ENCODE peak calls at places on chromosomes 13 and 19, in nine cellular contexts. One of them, this sample, is unnamed.
A peak's percentile ranks its signal among the peaks of the same experiment; 100 is the strongest.

GRCh38 chr13:114032121-114032799 is 58.4 kb upstream of the C13orf46 start:
- DNase-seq in stimulated activated CD4-positive, alpha-beta T cell treated with anti-CD3 and anti-CD28 coated beads, TNF-alpha, amount 100 ng/mL, for 24 hours: no peak
- DNase-seq in ascending aorta: no peak
- DNase-seq in stimulated activated CD8-positive, alpha-beta memory T cell treated with anti-CD3 and anti-CD28 coated beads, Interleukin-4, amount 100 ng/mL, for 24 hours: no peak
- DNase-seq in activated B cell treated with CpG ODN at 0.5 μM for 24 hours: no peak
- DNase-seq in globus pallidus: no peak
- DNase-seq in CD4-positive, CD25-positive, alpha-beta regulatory T cell: no peak
- DNase-seq in GM04504: no peak
- DNase-seq in NCI-H2029: no peak
- DNase-seq in this sample: no peak

GRCh38 chr19:20367811-20368294 is 197.7 kb downstream of the ZNF737 start:
- DNase-seq in stimulated activated CD4-positive, alpha-beta T cell treated with anti-CD3 and anti-CD28 coated beads, TNF-alpha, amount 100 ng/mL, for 24 hours: no peak
- DNase-seq in ascending aorta: no peak
- DNase-seq in stimulated activated CD8-positive, alpha-beta memory T cell treated with anti-CD3 and anti-CD28 coated beads, Interleukin-4, amount 100 ng/mL, for 24 hours: no peak
- DNase-seq in activated B cell treated with CpG ODN at 0.5 μM for 24 hours: no peak
- DNase-seq in globus pallidus: no peak
- DNase-seq in CD4-positive, CD25-positive, alpha-beta regulatory T cell: no peak
- DNase-seq in GM04504: no peak
- DNase-seq in NCI-H2029: no peak
- DNase-seq in this sample: no peak

GRCh38 chr19:7894612-7895309 is 6.5 kb downstream of the LRRC8E start:
- DNase-seq in stimulated activated CD4-positive, alpha-beta T cell treated with anti-CD3 and anti-CD28 coated beads, TNF-alpha, amount 100 ng/mL, for 24 hours: no peak
- DNase-seq in ascending aorta: no peak
- DNase-seq in stimulated activated CD8-positive, alpha-beta memory T cell treated with anti-CD3 and anti-CD28 coated beads, Interleukin-4, amount 100 ng/mL, for 24 hours: no peak
- DNase-seq in activated B cell treated with CpG ODN at 0.5 μM for 24 hours: no peak
- DNase-seq in globus pallidus: no peak
- DNase-seq in CD4-positive, CD25-positive, alpha-beta regulatory T cell: no peak
- DNase-seq in GM04504: no peak
- DNase-seq in NCI-H2029: no peak
- DNase-seq in this sample: no peak

GRCh38 chr13:21949818-21950429 is 279.1 kb downstream of the FGF9 start:
- DNase-seq in stimulated activated CD4-positive, alpha-beta T cell treated with anti-CD3 and anti-CD28 coated beads, TNF-alpha, amount 100 ng/mL, for 24 hours: no peak
- DNase-seq in ascending aorta: no peak
- DNase-seq in stimulated activated CD8-positive, alpha-beta memory T cell treated with anti-CD3 and anti-CD28 coated beads, Interleukin-4, amount 100 ng/mL, for 24 hours: no peak
- DNase-seq in activated B cell treated with CpG ODN at 0.5 μM for 24 hours: no peak
- DNase-seq in globus pallidus: no peak
- DNase-seq in CD4-positive, CD25-positive, alpha-beta regulatory T cell: no peak
- DNase-seq in GM04504: no peak
- DNase-seq in NCI-H2029: peak; percentile 60
- DNase-seq in this sample: no peak

GRCh38 chr19:29393915-29394460 is 131.8 kb upstream of the VSTM2B start:
- DNase-seq in stimulated activated CD4-positive, alpha-beta T cell treated with anti-CD3 and anti-CD28 coated beads, TNF-alpha, amount 100 ng/mL, for 24 hours: no peak
- DNase-seq in ascending aorta: no peak
- DNase-seq in stimulated activated CD8-positive, alpha-beta memory T cell treated with anti-CD3 and anti-CD28 coated beads, Interleukin-4, amount 100 ng/mL, for 24 hours: no peak
- DNase-seq in activated B cell treated with CpG ODN at 0.5 μM for 24 hours: no peak
- DNase-seq in globus pallidus: no peak
- DNase-seq in CD4-positive, CD25-positive, alpha-beta regulatory T cell: no peak
- DNase-seq in GM04504: no peak
- DNase-seq in NCI-H2029: no peak
- DNase-seq in this sample: no peak

GRCh38 chr13:110618167-110618566 is 2.8 kb downstream of the NAXD start:
- DNase-seq in stimulated activated CD4-positive, alpha-beta T cell treated with anti-CD3 and anti-CD28 coated beads, TNF-alpha, amount 100 ng/mL, for 24 hours: no peak
- DNase-seq in ascending aorta: no peak
- DNase-seq in stimulated activated CD8-positive, alpha-beta memory T cell treated with anti-CD3 and anti-CD28 coated beads, Interleukin-4, amount 100 ng/mL, for 24 hours: no peak
- DNase-seq in activated B cell treated with CpG ODN at 0.5 μM for 24 hours: no peak
- DNase-seq in globus pallidus: no peak
- DNase-seq in CD4-positive, CD25-positive, alpha-beta regulatory T cell: no peak
- DNase-seq in GM04504: no peak
- DNase-seq in NCI-H2029: no peak
- DNase-seq in this sample: no peak

GRCh38 chr13:29935309-29935981 is 85.0 kb upstream of the UBL3 start:
- DNase-seq in stimulated activated CD4-positive, alpha-beta T cell treated with anti-CD3 and anti-CD28 coated beads, TNF-alpha, amount 100 ng/mL, for 24 hours: peak; percentile 39
- DNase-seq in ascending aorta: no peak
- DNase-seq in stimulated activated CD8-positive, alpha-beta memory T cell treated with anti-CD3 and anti-CD28 coated beads, Interleukin-4, amount 100 ng/mL, for 24 hours: peak; percentile 45
- DNase-seq in activated B cell treated with CpG ODN at 0.5 μM for 24 hours: no peak
- DNase-seq in globus pallidus: no peak
- DNase-seq in CD4-positive, CD25-positive, alpha-beta regulatory T cell: peak; percentile 41
- DNase-seq in GM04504: no peak
- DNase-seq in NCI-H2029: no peak
- DNase-seq in this sample: peak; percentile 74

GRCh38 chr19:4302238-4302630 is at the start of gene TMIGD2:
- DNase-seq in stimulated activated CD4-positive, alpha-beta T cell treated with anti-CD3 and anti-CD28 coated beads, TNF-alpha, amount 100 ng/mL, for 24 hours: no peak
- DNase-seq in ascending aorta: no peak
- DNase-seq in stimulated activated CD8-positive, alpha-beta memory T cell treated with anti-CD3 and anti-CD28 coated beads, Interleukin-4, amount 100 ng/mL, for 24 hours: no peak
- DNase-seq in activated B cell treated with CpG ODN at 0.5 μM for 24 hours: no peak
- DNase-seq in globus pallidus: no peak
- DNase-seq in CD4-positive, CD25-positive, alpha-beta regulatory T cell: no peak
- DNase-seq in GM04504: no peak
- DNase-seq in NCI-H2029: no peak
- DNase-seq in this sample: no peak

GRCh38 chr13:34085199-34085598 is 267.2 kb downstream of the RFC3 start:
- DNase-seq in stimulated activated CD4-positive, alpha-beta T cell treated with anti-CD3 and anti-CD28 coated beads, TNF-alpha, amount 100 ng/mL, for 24 hours: no peak
- DNase-seq in ascending aorta: no peak
- DNase-seq in stimulated activated CD8-positive, alpha-beta memory T cell treated with anti-CD3 and anti-CD28 coated beads, Interleukin-4, amount 100 ng/mL, for 24 hours: no peak
- DNase-seq in activated B cell treated with CpG ODN at 0.5 μM for 24 hours: no peak
- DNase-seq in globus pallidus: no peak
- DNase-seq in CD4-positive, CD25-positive, alpha-beta regulatory T cell: no peak
- DNase-seq in GM04504: no peak
- DNase-seq in NCI-H2029: no peak
- DNase-seq in this sample: no peak

GRCh38 chr19:17687141-17687856 is 855 bp downstream of the UNC13A start:
- DNase-seq in stimulated activated CD4-positive, alpha-beta T cell treated with anti-CD3 and anti-CD28 coated beads, TNF-alpha, amount 100 ng/mL, for 24 hours: no peak
- DNase-seq in ascending aorta: no peak
- DNase-seq in stimulated activated CD8-positive, alpha-beta memory T cell treated with anti-CD3 and anti-CD28 coated beads, Interleukin-4, amount 100 ng/mL, for 24 hours: no peak
- DNase-seq in activated B cell treated with CpG ODN at 0.5 μM for 24 hours: no peak
- DNase-seq in globus pallidus: no peak
- DNase-seq in CD4-positive, CD25-positive, alpha-beta regulatory T cell: no peak
- DNase-seq in GM04504: no peak
- DNase-seq in NCI-H2029: no peak
- DNase-seq in this sample: no peak

GRCh38 chr13:105406551-105406950 is 1128.9 kb downstream of the EFNB2 start:
- DNase-seq in stimulated activated CD4-positive, alpha-beta T cell treated with anti-CD3 and anti-CD28 coated beads, TNF-alpha, amount 100 ng/mL, for 24 hours: no peak
- DNase-seq in ascending aorta: no peak
- DNase-seq in stimulated activated CD8-positive, alpha-beta memory T cell treated with anti-CD3 and anti-CD28 coated beads, Interleukin-4, amount 100 ng/mL, for 24 hours: no peak
- DNase-seq in activated B cell treated with CpG ODN at 0.5 μM for 24 hours: no peak
- DNase-seq in globus pallidus: no peak
- DNase-seq in CD4-positive, CD25-positive, alpha-beta regulatory T cell: no peak
- DNase-seq in GM04504: no peak
- DNase-seq in NCI-H2029: no peak
- DNase-seq in this sample: no peak

GRCh38 chr19:32296694-32297093 is 48.7 kb upstream of the ZNF507 start:
- DNase-seq in stimulated activated CD4-positive, alpha-beta T cell treated with anti-CD3 and anti-CD28 coated beads, TNF-alpha, amount 100 ng/mL, for 24 hours: no peak
- DNase-seq in ascending aorta: no peak
- DNase-seq in stimulated activated CD8-positive, alpha-beta memory T cell treated with anti-CD3 and anti-CD28 coated beads, Interleukin-4, amount 100 ng/mL, for 24 hours: no peak
- DNase-seq in activated B cell treated with CpG ODN at 0.5 μM for 24 hours: no peak
- DNase-seq in globus pallidus: no peak
- DNase-seq in CD4-positive, CD25-positive, alpha-beta regulatory T cell: no peak
- DNase-seq in GM04504: no peak
- DNase-seq in NCI-H2029: no peak
- DNase-seq in this sample: no peak

GRCh38 chr19:47813304-47813994 is 8.3 kb upstream of the CRX start:
- DNase-seq in stimulated activated CD4-positive, alpha-beta T cell treated with anti-CD3 and anti-CD28 coated beads, TNF-alpha, amount 100 ng/mL, for 24 hours: peak; percentile 64
- DNase-seq in ascending aorta: no peak
- DNase-seq in stimulated activated CD8-positive, alpha-beta memory T cell treated with anti-CD3 and anti-CD28 coated beads, Interleukin-4, amount 100 ng/mL, for 24 hours: peak; percentile 78
- DNase-seq in activated B cell treated with CpG ODN at 0.5 μM for 24 hours: peak; percentile 52
- DNase-seq in globus pallidus: peak; percentile 6
- DNase-seq in CD4-positive, CD25-positive, alpha-beta regulatory T cell: peak; percentile 57
- DNase-seq in GM04504: peak; percentile 12
- DNase-seq in NCI-H2029: peak; percentile 41
- DNase-seq in this sample: no peak

GRCh38 chr19:10701955-10702307 is 692 bp downstream of the QTRT1 start:
- DNase-seq in stimulated activated CD4-positive, alpha-beta T cell treated with anti-CD3 and anti-CD28 coated beads, TNF-alpha, amount 100 ng/mL, for 24 hours: peak; percentile 9
- DNase-seq in ascending aorta: no peak
- DNase-seq in stimulated activated CD8-positive, alpha-beta memory T cell treated with anti-CD3 and anti-CD28 coated beads, Interleukin-4, amount 100 ng/mL, for 24 hours: no peak
- DNase-seq in activated B cell treated with CpG ODN at 0.5 μM for 24 hours: peak; percentile 31
- DNase-seq in globus pallidus: no peak
- DNase-seq in CD4-positive, CD25-positive, alpha-beta regulatory T cell: no peak
- DNase-seq in GM04504: no peak
- DNase-seq in NCI-H2029: no peak
- DNase-seq in this sample: no peak

GRCh38 chr19:55676384-55676783 is 1.4 kb downstream of the EPN1 start:
- DNase-seq in stimulated activated CD4-positive, alpha-beta T cell treated with anti-CD3 and anti-CD28 coated beads, TNF-alpha, amount 100 ng/mL, for 24 hours: no peak
- DNase-seq in ascending aorta: no peak
- DNase-seq in stimulated activated CD8-positive, alpha-beta memory T cell treated with anti-CD3 and anti-CD28 coated beads, Interleukin-4, amount 100 ng/mL, for 24 hours: no peak
- DNase-seq in activated B cell treated with CpG ODN at 0.5 μM for 24 hours: no peak
- DNase-seq in globus pallidus: no peak
- DNase-seq in CD4-positive, CD25-positive, alpha-beta regulatory T cell: no peak
- DNase-seq in GM04504: no peak
- DNase-seq in NCI-H2029: no peak
- DNase-seq in this sample: no peak

GRCh38 chr19:42066075-42066754 is 3.8 kb downstream of the GRIK5 start:
- DNase-seq in stimulated activated CD4-positive, alpha-beta T cell treated with anti-CD3 and anti-CD28 coated beads, TNF-alpha, amount 100 ng/mL, for 24 hours: no peak
- DNase-seq in ascending aorta: no peak
- DNase-seq in stimulated activated CD8-positive, alpha-beta memory T cell treated with anti-CD3 and anti-CD28 coated beads, Interleukin-4, amount 100 ng/mL, for 24 hours: no peak
- DNase-seq in activated B cell treated with CpG ODN at 0.5 μM for 24 hours: no peak
- DNase-seq in globus pallidus: no peak
- DNase-seq in CD4-positive, CD25-positive, alpha-beta regulatory T cell: no peak
- DNase-seq in GM04504: no peak
- DNase-seq in NCI-H2029: peak; percentile 13
- DNase-seq in this sample: no peak

GRCh38 chr19:18735324-18735723 is 51.8 kb downstream of the CRTC1 start:
- DNase-seq in stimulated activated CD4-positive, alpha-beta T cell treated with anti-CD3 and anti-CD28 coated beads, TNF-alpha, amount 100 ng/mL, for 24 hours: no peak
- DNase-seq in ascending aorta: no peak
- DNase-seq in stimulated activated CD8-positive, alpha-beta memory T cell treated with anti-CD3 and anti-CD28 coated beads, Interleukin-4, amount 100 ng/mL, for 24 hours: no peak
- DNase-seq in activated B cell treated with CpG ODN at 0.5 μM for 24 hours: no peak
- DNase-seq in globus pallidus: no peak
- DNase-seq in CD4-positive, CD25-positive, alpha-beta regulatory T cell: no peak
- DNase-seq in GM04504: no peak
- DNase-seq in NCI-H2029: no peak
- DNase-seq in this sample: no peak

GRCh38 chr19:22945560-22945959 is 57.4 kb downstream of the ZNF728 start:
- DNase-seq in stimulated activated CD4-positive, alpha-beta T cell treated with anti-CD3 and anti-CD28 coated beads, TNF-alpha, amount 100 ng/mL, for 24 hours: no peak
- DNase-seq in ascending aorta: no peak
- DNase-seq in stimulated activated CD8-positive, alpha-beta memory T cell treated with anti-CD3 and anti-CD28 coated beads, Interleukin-4, amount 100 ng/mL, for 24 hours: no peak
- DNase-seq in activated B cell treated with CpG ODN at 0.5 μM for 24 hours: no peak
- DNase-seq in globus pallidus: no peak
- DNase-seq in CD4-positive, CD25-positive, alpha-beta regulatory T cell: no peak
- DNase-seq in GM04504: no peak
- DNase-seq in NCI-H2029: no peak
- DNase-seq in this sample: no peak

GRCh38 chr13:80177327-80177726 is 163.6 kb downstream of the SPRY2 start:
- DNase-seq in stimulated activated CD4-positive, alpha-beta T cell treated with anti-CD3 and anti-CD28 coated beads, TNF-alpha, amount 100 ng/mL, for 24 hours: no peak
- DNase-seq in ascending aorta: no peak
- DNase-seq in stimulated activated CD8-positive, alpha-beta memory T cell treated with anti-CD3 and anti-CD28 coated beads, Interleukin-4, amount 100 ng/mL, for 24 hours: no peak
- DNase-seq in activated B cell treated with CpG ODN at 0.5 μM for 24 hours: no peak
- DNase-seq in globus pallidus: no peak
- DNase-seq in CD4-positive, CD25-positive, alpha-beta regulatory T cell: no peak
- DNase-seq in GM04504: no peak
- DNase-seq in NCI-H2029: no peak
- DNase-seq in this sample: no peak

GRCh38 chr19:13430790-13431582 is 75.3 kb downstream of the CACNA1A start:
- DNase-seq in stimulated activated CD4-positive, alpha-beta T cell treated with anti-CD3 and anti-CD28 coated beads, TNF-alpha, amount 100 ng/mL, for 24 hours: peak; percentile 21
- DNase-seq in ascending aorta: no peak
- DNase-seq in stimulated activated CD8-positive, alpha-beta memory T cell treated with anti-CD3 and anti-CD28 coated beads, Interleukin-4, amount 100 ng/mL, for 24 hours: peak; percentile 27
- DNase-seq in activated B cell treated with CpG ODN at 0.5 μM for 24 hours: peak; percentile 22
- DNase-seq in globus pallidus: no peak
- DNase-seq in CD4-positive, CD25-positive, alpha-beta regulatory T cell: peak; percentile 1
- DNase-seq in GM04504: peak; percentile 14
- DNase-seq in NCI-H2029: peak; percentile 9
- DNase-seq in this sample: no peak

GRCh38 chr19:5343848-5344247 is 3.2 kb upstream of the PTPRS start:
- DNase-seq in stimulated activated CD4-positive, alpha-beta T cell treated with anti-CD3 and anti-CD28 coated beads, TNF-alpha, amount 100 ng/mL, for 24 hours: no peak
- DNase-seq in ascending aorta: no peak
- DNase-seq in stimulated activated CD8-positive, alpha-beta memory T cell treated with anti-CD3 and anti-CD28 coated beads, Interleukin-4, amount 100 ng/mL, for 24 hours: no peak
- DNase-seq in activated B cell treated with CpG ODN at 0.5 μM for 24 hours: no peak
- DNase-seq in globus pallidus: no peak
- DNase-seq in CD4-positive, CD25-positive, alpha-beta regulatory T cell: no peak
- DNase-seq in GM04504: peak; percentile 70
- DNase-seq in NCI-H2029: no peak
- DNase-seq in this sample: no peak

GRCh38 chr19:44796701-44797115 is 12.2 kb upstream of the BCAM start:
- DNase-seq in stimulated activated CD4-positive, alpha-beta T cell treated with anti-CD3 and anti-CD28 coated beads, TNF-alpha, amount 100 ng/mL, for 24 hours: no peak
- DNase-seq in ascending aorta: no peak
- DNase-seq in stimulated activated CD8-positive, alpha-beta memory T cell treated with anti-CD3 and anti-CD28 coated beads, Interleukin-4, amount 100 ng/mL, for 24 hours: no peak
- DNase-seq in activated B cell treated with CpG ODN at 0.5 μM for 24 hours: no peak
- DNase-seq in globus pallidus: no peak
- DNase-seq in CD4-positive, CD25-positive, alpha-beta regulatory T cell: no peak
- DNase-seq in GM04504: no peak
- DNase-seq in NCI-H2029: peak; percentile 92
- DNase-seq in this sample: no peak

GRCh38 chr19:23070353-23070781 is 46.5 kb upstream of the ZNF730 start:
- DNase-seq in stimulated activated CD4-positive, alpha-beta T cell treated with anti-CD3 and anti-CD28 coated beads, TNF-alpha, amount 100 ng/mL, for 24 hours: no peak
- DNase-seq in ascending aorta: no peak
- DNase-seq in stimulated activated CD8-positive, alpha-beta memory T cell treated with anti-CD3 and anti-CD28 coated beads, Interleukin-4, amount 100 ng/mL, for 24 hours: no peak
- DNase-seq in activated B cell treated with CpG ODN at 0.5 μM for 24 hours: no peak
- DNase-seq in globus pallidus: peak; percentile 7
- DNase-seq in CD4-positive, CD25-positive, alpha-beta regulatory T cell: no peak
- DNase-seq in GM04504: no peak
- DNase-seq in NCI-H2029: peak; percentile 31
- DNase-seq in this sample: no peak

GRCh38 chr19:13665125-13665903 is 99.0 kb upstream of the MRI1 start:
- DNase-seq in stimulated activated CD4-positive, alpha-beta T cell treated with anti-CD3 and anti-CD28 coated beads, TNF-alpha, amount 100 ng/mL, for 24 hours: no peak
- DNase-seq in ascending aorta: no peak
- DNase-seq in stimulated activated CD8-positive, alpha-beta memory T cell treated with anti-CD3 and anti-CD28 coated beads, Interleukin-4, amount 100 ng/mL, for 24 hours: no peak
- DNase-seq in activated B cell treated with CpG ODN at 0.5 μM for 24 hours: peak; percentile 16
- DNase-seq in globus pallidus: no peak
- DNase-seq in CD4-positive, CD25-positive, alpha-beta regulatory T cell: no peak
- DNase-seq in GM04504: no peak
- DNase-seq in NCI-H2029: no peak
- DNase-seq in this sample: peak; percentile 5

GRCh38 chr13:48411281-48412099 is 1.4 kb downstream of the LPAR6 start:
- DNase-seq in stimulated activated CD4-positive, alpha-beta T cell treated with anti-CD3 and anti-CD28 coated beads, TNF-alpha, amount 100 ng/mL, for 24 hours: no peak
- DNase-seq in ascending aorta: no peak
- DNase-seq in stimulated activated CD8-positive, alpha-beta memory T cell treated with anti-CD3 and anti-CD28 coated beads, Interleukin-4, amount 100 ng/mL, for 24 hours: no peak
- DNase-seq in activated B cell treated with CpG ODN at 0.5 μM for 24 hours: no peak
- DNase-seq in globus pallidus: no peak
- DNase-seq in CD4-positive, CD25-positive, alpha-beta regulatory T cell: no peak
- DNase-seq in GM04504: no peak
- DNase-seq in NCI-H2029: no peak
- DNase-seq in this sample: no peak

GRCh38 chr19:52635786-52636570 is 2.2 kb downstream of the ZNF83 start:
- DNase-seq in stimulated activated CD4-positive, alpha-beta T cell treated with anti-CD3 and anti-CD28 coated beads, TNF-alpha, amount 100 ng/mL, for 24 hours: no peak
- DNase-seq in ascending aorta: no peak
- DNase-seq in stimulated activated CD8-positive, alpha-beta memory T cell treated with anti-CD3 and anti-CD28 coated beads, Interleukin-4, amount 100 ng/mL, for 24 hours: no peak
- DNase-seq in activated B cell treated with CpG ODN at 0.5 μM for 24 hours: no peak
- DNase-seq in globus pallidus: no peak
- DNase-seq in CD4-positive, CD25-positive, alpha-beta regulatory T cell: no peak
- DNase-seq in GM04504: no peak
- DNase-seq in NCI-H2029: no peak
- DNase-seq in this sample: no peak

GRCh38 chr19:42111384-42111783 is 20.9 kb downstream of the POU2F2 start:
- DNase-seq in stimulated activated CD4-positive, alpha-beta T cell treated with anti-CD3 and anti-CD28 coated beads, TNF-alpha, amount 100 ng/mL, for 24 hours: no peak
- DNase-seq in ascending aorta: no peak
- DNase-seq in stimulated activated CD8-positive, alpha-beta memory T cell treated with anti-CD3 and anti-CD28 coated beads, Interleukin-4, amount 100 ng/mL, for 24 hours: no peak
- DNase-seq in activated B cell treated with CpG ODN at 0.5 μM for 24 hours: no peak
- DNase-seq in globus pallidus: no peak
- DNase-seq in CD4-positive, CD25-positive, alpha-beta regulatory T cell: no peak
- DNase-seq in GM04504: peak; percentile 86
- DNase-seq in NCI-H2029: no peak
- DNase-seq in this sample: no peak

GRCh38 chr19:43743059-43743458 is 11.7 kb downstream of the SMG9 start:
- DNase-seq in stimulated activated CD4-positive, alpha-beta T cell treated with anti-CD3 and anti-CD28 coated beads, TNF-alpha, amount 100 ng/mL, for 24 hours: no peak
- DNase-seq in ascending aorta: no peak
- DNase-seq in stimulated activated CD8-positive, alpha-beta memory T cell treated with anti-CD3 and anti-CD28 coated beads, Interleukin-4, amount 100 ng/mL, for 24 hours: no peak
- DNase-seq in activated B cell treated with CpG ODN at 0.5 μM for 24 hours: no peak
- DNase-seq in globus pallidus: no peak
- DNase-seq in CD4-positive, CD25-positive, alpha-beta regulatory T cell: no peak
- DNase-seq in GM04504: no peak
- DNase-seq in NCI-H2029: no peak
- DNase-seq in this sample: no peak

GRCh38 chr13:19978830-19979437 is 20.4 kb downstream of the ZMYM2 start:
- DNase-seq in stimulated activated CD4-positive, alpha-beta T cell treated with anti-CD3 and anti-CD28 coated beads, TNF-alpha, amount 100 ng/mL, for 24 hours: no peak
- DNase-seq in ascending aorta: no peak
- DNase-seq in stimulated activated CD8-positive, alpha-beta memory T cell treated with anti-CD3 and anti-CD28 coated beads, Interleukin-4, amount 100 ng/mL, for 24 hours: no peak
- DNase-seq in activated B cell treated with CpG ODN at 0.5 μM for 24 hours: no peak
- DNase-seq in globus pallidus: no peak
- DNase-seq in CD4-positive, CD25-positive, alpha-beta regulatory T cell: no peak
- DNase-seq in GM04504: no peak
- DNase-seq in NCI-H2029: no peak
- DNase-seq in this sample: no peak

GRCh38 chr19:2282062-2282861 is at the start of gene PEAK3:
- DNase-seq in stimulated activated CD4-positive, alpha-beta T cell treated with anti-CD3 and anti-CD28 coated beads, TNF-alpha, amount 100 ng/mL, for 24 hours: no peak
- DNase-seq in ascending aorta: no peak
- DNase-seq in stimulated activated CD8-positive, alpha-beta memory T cell treated with anti-CD3 and anti-CD28 coated beads, Interleukin-4, amount 100 ng/mL, for 24 hours: no peak
- DNase-seq in activated B cell treated with CpG ODN at 0.5 μM for 24 hours: peak; percentile 46
- DNase-seq in globus pallidus: no peak
- DNase-seq in CD4-positive, CD25-positive, alpha-beta regulatory T cell: no peak
- DNase-seq in GM04504: no peak
- DNase-seq in NCI-H2029: no peak
- DNase-seq in this sample: no peak

GRCh38 chr19:55027472-55028337 is 10.4 kb downstream of the GP6 start:
- DNase-seq in stimulated activated CD4-positive, alpha-beta T cell treated with anti-CD3 and anti-CD28 coated beads, TNF-alpha, amount 100 ng/mL, for 24 hours: no peak
- DNase-seq in ascending aorta: no peak
- DNase-seq in stimulated activated CD8-positive, alpha-beta memory T cell treated with anti-CD3 and anti-CD28 coated beads, Interleukin-4, amount 100 ng/mL, for 24 hours: no peak
- DNase-seq in activated B cell treated with CpG ODN at 0.5 μM for 24 hours: no peak
- DNase-seq in globus pallidus: no peak
- DNase-seq in CD4-positive, CD25-positive, alpha-beta regulatory T cell: no peak
- DNase-seq in GM04504: no peak
- DNase-seq in NCI-H2029: no peak
- DNase-seq in this sample: no peak

This sample was measured in GM12878.